ENCODE peak calls at places on chromosomes 4 and X, in seven cellular contexts. P is OCI-LY7, H is hepatocyte, Q is GM23248, W is PC-3, C is HCT116, V is neural progenitor cell. A is an unnamed sample.

GRCh38 chrX:39811391-39811790 is 286.4 kb downstream of the BCOR start:
- DNase-seq in V (peak; percentile 93), P (no peak), W (no peak), H (no peak), Q (no peak), C (no peak), A (no peak)

GRCh38 chr4:92254767-92255442 is 48.9 kb upstream of the GRID2 start:
- DNase-seq in Q (no peak), V (no peak), H (no peak), P (no peak), W (no peak), C (no peak), A (peak; percentile 72)

GRCh38 chrX:109987884-109988283 is 15.0 kb upstream of the TMEM164 start:
- DNase-seq in Q (no peak), H (no peak), V (no peak), P (no peak), C (no peak), W (no peak), A (no peak)

GRCh38 chrX:19793471-19793870 is 93.9 kb downstream of the SH3KBP1 start:
- DNase-seq in C (no peak), W (no peak), P (no peak), H (no peak), V (no peak), Q (peak; percentile 64), A (no peak)

GRCh38 chr4:75800972-75801371 is 76.6 kb downstream of the USO1 start:
- DNase-seq in V (no peak), C (no peak), Q (peak; percentile 55), P (no peak), W (peak; percentile 5), H (no peak), A (no peak)

GRCh38 chrX:2485789-2486345 is 14.9 kb downstream of the DHRSX start:
- DNase-seq in V (no peak), C (no peak), H (no peak), P (no peak), W (no peak), Q (peak; percentile 3), A (no peak)

GRCh38 chr4:95204267-95204835 is 344.4 kb downstream of the UNC5C start:
- DNase-seq in V (no peak), W (no peak), P (no peak), Q (peak; percentile 5), C (no peak), H (no peak), A (peak; percentile 21)

GRCh38 chr4:27789768-27790167 is 929.1 kb downstream of the STIM2 start:
- DNase-seq in W (peak; percentile 75), Q (peak; percentile 9), C (no peak), V (no peak), H (no peak), P (no peak), A (no peak)

GRCh38 chrX:18643243-18643642 is 28.7 kb downstream of the RS1 start:
- DNase-seq in H (no peak), Q (no peak), W (no peak), P (no peak), V (no peak), C (no peak), A (no peak)

GRCh38 chr4:48212165-48212564 is 57.5 kb downstream of the TEC start:
- DNase-seq in P (no peak), V (no peak), C (no peak), W (no peak), H (no peak), Q (no peak), A (no peak)

GRCh38 chrX:1035206-1035605 is 177.2 kb downstream of the CRLF2 start:
- DNase-seq in H (no peak), Q (no peak), C (no peak), W (no peak), V (no peak), P (no peak), A (no peak)

GRCh38 chrX:69093960-69094935 is 71.0 kb downstream of the PJA1 start:
- DNase-seq in H (peak; percentile 74), Q (peak; percentile 67), P (peak; percentile 52), W (peak; percentile 67), V (peak; percentile 82), C (peak; percentile 21), A (peak; percentile 76)

GRCh38 chrX:56797966-56798711 is 69.1 kb downstream of the NBDY start:
- DNase-seq in H (no peak), W (no peak), Q (peak; percentile 5), C (no peak), V (no peak), P (no peak), A (no peak)

GRCh38 chrX:47191331-47191730 is 2.3 kb upstream of the UBA1 start:
- DNase-seq in C (peak; percentile 13), Q (peak; percentile 59), W (peak; percentile 44), V (peak; percentile 58), H (peak; percentile 43), P (peak; percentile 89), A (peak; percentile 32)

GRCh38 chrX:38831949-38832348 is 30.7 kb downstream of the MID1IP1 start:
- DNase-seq in P (no peak), W (no peak), C (no peak), H (no peak), V (no peak), Q (no peak), A (no peak)

GRCh38 chr4:176584031-176584430 is 208.7 kb downstream of the VEGFC start:
- DNase-seq in W (no peak), H (no peak), C (no peak), P (no peak), V (no peak), Q (peak; percentile 47), A (no peak)

GRCh38 chr4:52640808-52641595 is 18.1 kb downstream of the USP46 start:
- DNase-seq in H (no peak), C (peak; percentile 53), W (no peak), P (no peak), Q (peak; percentile 15), V (no peak), A (no peak)

GRCh38 chr4:52641853-52642563 is 17.1 kb downstream of the USP46 start:
- DNase-seq in Q (peak; percentile 67), P (no peak), C (peak; percentile 88), W (peak; percentile 81), H (no peak), V (no peak), A (no peak)

GRCh38 chr4:52635560-52635959 is 23.5 kb downstream of the USP46 start:
- DNase-seq in P (no peak), H (no peak), W (no peak), V (no peak), Q (no peak), C (no peak), A (no peak)

GRCh38 chr4:52637116-52637515 is 22.0 kb downstream of the USP46 start:
- DNase-seq in W (no peak), Q (no peak), P (no peak), H (no peak), C (no peak), V (no peak), A (no peak)

DNA sequence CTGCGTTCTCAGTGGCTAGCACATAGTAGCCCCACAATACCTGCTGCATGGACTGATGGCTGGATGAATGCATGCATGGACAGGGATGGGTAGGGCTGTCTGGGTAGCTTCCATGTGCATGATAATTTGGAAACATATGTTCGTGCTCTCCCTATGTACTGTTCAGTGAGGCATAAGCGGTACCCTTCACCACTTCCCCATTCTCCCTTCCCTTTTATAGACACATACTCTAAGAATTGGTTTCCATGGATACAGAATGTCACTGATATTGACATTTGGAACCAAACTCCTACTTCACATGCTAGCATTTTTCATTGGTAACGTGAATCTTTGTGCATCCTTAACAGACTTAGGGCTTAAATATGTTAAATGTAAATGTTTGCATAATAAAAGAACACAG is 20.4 kb downstream of the USP46 start:
- DNase-seq in W (no peak), C (no peak), P (peak; percentile 9), V (no peak), H (no peak), Q (no peak), A (no peak)
- TF ChIP-seq EZH2phosphoT487 in W (no peak), C (no peak), P (no peak), V (no peak), H (no peak), Q (no peak), A (no peak)

GRCh38 chrX:12910424-12910823 is 4.0 kb downstream of the TLR8 start:
- DNase-seq in V (no peak), Q (no peak), W (no peak), H (no peak), C (no peak), P (no peak), A (peak; percentile 7)

GRCh38 chrX:12906392-12906791 is at the start of gene TLR8:
- DNase-seq in Q (no peak), C (no peak), V (no peak), H (no peak), W (no peak), P (no peak), A (no peak)

GRCh38 chrX:12912786-12913185 is 6.4 kb downstream of the TLR8 start:
- DNase-seq in C (no peak), P (no peak), W (no peak), H (no peak), V (no peak), Q (no peak), A (peak; percentile 9)

DNA sequence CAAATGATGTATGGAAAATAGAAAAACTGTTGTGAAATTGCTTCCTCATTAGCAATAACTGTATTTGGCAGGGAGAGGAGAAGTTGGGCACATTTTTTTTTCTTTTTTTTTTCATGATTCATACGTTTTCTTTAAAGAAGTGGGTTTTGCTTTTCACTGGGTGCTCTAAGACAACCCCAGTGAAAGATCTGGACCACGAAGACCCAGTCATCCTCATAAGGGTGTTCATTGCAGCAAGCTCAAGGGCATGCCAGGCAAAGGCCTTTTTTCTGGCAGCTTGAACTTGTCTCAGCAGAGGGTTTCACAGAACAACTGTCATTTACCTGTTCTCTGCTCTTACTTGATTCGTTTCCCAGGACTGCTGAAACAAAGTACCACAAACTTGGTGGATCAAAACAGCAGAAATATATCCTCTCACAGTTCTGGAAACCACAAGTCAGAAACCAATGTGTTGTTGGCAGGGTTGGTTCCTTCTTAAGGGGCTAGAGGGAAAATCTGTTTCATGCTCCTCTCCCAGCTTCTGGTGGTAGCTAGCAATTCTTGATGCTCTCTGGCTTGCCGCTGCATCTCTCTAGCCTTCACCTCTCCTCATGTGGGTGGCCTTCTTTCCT is 4.5 kb downstream of the TLR8 start:
- DNase-seq in P (no peak), Q (no peak), W (no peak), C (no peak), H (no peak), V (no peak), A (no peak)
- TF ChIP-seq EZH2phosphoT487 in P (no peak), Q (no peak), W (no peak), C (no peak), H (no peak), V (no peak), A (no peak)

DNA sequence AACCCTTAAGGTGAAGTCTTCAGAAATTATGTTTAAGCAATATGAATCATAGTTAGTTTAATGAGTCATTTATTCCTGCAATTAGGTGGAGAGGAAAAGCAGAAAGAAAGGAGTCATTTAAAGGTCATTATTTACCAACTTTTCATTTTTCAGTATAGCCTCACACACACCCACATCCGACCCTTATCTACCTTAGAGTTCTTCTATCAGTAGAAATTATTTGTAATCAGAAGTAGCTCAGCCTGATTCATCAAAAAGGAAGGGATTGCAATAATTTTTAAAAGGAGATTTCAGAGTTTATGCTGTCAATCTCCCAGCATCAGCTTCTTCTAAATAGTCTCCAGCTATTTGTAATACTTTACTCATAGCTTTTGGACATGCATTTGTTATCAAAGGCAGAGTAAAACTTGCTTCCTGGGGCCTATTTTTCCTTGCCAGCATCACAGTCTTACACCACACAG is 6.0 kb downstream of the ANXA10 start:
- DNase-seq in C (peak; percentile 92), W (peak; percentile 87), V (no peak), P (no peak), Q (peak; percentile 52), H (no peak), A (no peak)
- TF ChIP-seq EZH2phosphoT487 in C (no peak), W (no peak), V (no peak), P (no peak), Q (no peak), H (no peak), A (no peak)

GRCh38 chr4:124111922-124112321 is 600.6 kb downstream of the ANKRD50 start:
- DNase-seq in Q (peak; percentile 77), C (peak; percentile 59), W (peak; percentile 76), P (peak; percentile 54), V (peak; percentile 74), H (peak; percentile 71), A (peak; percentile 79)
- TF ChIP-seq EZH2phosphoT487 in Q (no peak), C (no peak), W (no peak), P (no peak), V (no peak), H (no peak), A (no peak)

A was measured in GM23338.